ENCODE peak calls at places on chromosome 7, in six cellular contexts. K is foreskin fibroblast, O is aorta, V is heart right ventricle, A is upper lobe of right lung, I is fibroblast of pulmonary artery. B is an unnamed sample.

GRCh38 chr7:87058739-87059524 is 522 bp downstream of the ELAPOR2 start:
- DNase-seq in K (no peak), O (peak; percentile 41), V (peak; percentile 16), A (peak; percentile 76), I (no peak), B (no peak)

GRCh38 chr7:43869898-43870240 is 552 bp upstream of the MRPS24 start:
- DNase-seq in K (peak; percentile 94), O (peak; percentile 66), V (peak; percentile 35), A (no peak), I (peak; percentile 91), B (no peak)

GRCh38 chr7:5296627-5297226 is 14.0 kb downstream of the SLC29A4 start:
- DNase-seq in K (no peak), O (no peak), V (no peak), A (no peak), I (no peak), B (no peak)

GRCh38 chr7:100817097-100817496 is 10.2 kb downstream of the EPHB4 start:
- DNase-seq in K (no peak), O (no peak), V (no peak), A (no peak), I (no peak), B (no peak)

GRCh38 chr7:13097508-13097907 is 410.1 kb downstream of the ARL4A start:
- DNase-seq in K (no peak), O (no peak), V (no peak), A (no peak), I (no peak), B (no peak)

GRCh38 chr7:151710646-151711434 is 166.1 kb downstream of the PRKAG2 start:
- DNase-seq in K (no peak), O (no peak), V (no peak), A (no peak), I (no peak), B (no peak)

GRCh38 chr7:39153647-39154046 is 175.9 kb downstream of the POU6F2 start:
- DNase-seq in K (no peak), O (no peak), V (no peak), A (no peak), I (no peak), B (no peak)

GRCh38 chr7:148264933-148265557 is 325.5 kb upstream of the C7orf33 start:
- DNase-seq in K (no peak), O (no peak), V (no peak), A (no peak), I (peak; percentile 58), B (no peak)

GRCh38 chr7:33738260-33738935 is 166.9 kb upstream of the BMPER start:
- DNase-seq in K (no peak), O (no peak), V (no peak), A (no peak), I (no peak), B (no peak)

GRCh38 chr7:124100190-124100589 is 67.3 kb upstream of the TMEM229A start:
- DNase-seq in K (no peak), O (no peak), V (no peak), A (no peak), I (no peak), B (no peak)

GRCh38 chr7:105127179-105127578 is 113.2 kb downstream of the KMT2E start:
- DNase-seq in K (no peak), O (no peak), V (no peak), A (no peak), I (no peak), B (no peak)

GRCh38 chr7:24755541-24756416 is 1.5 kb downstream of the GSDME start:
- DNase-seq in K (peak; percentile 50), O (peak; percentile 56), V (no peak), A (no peak), I (peak; percentile 75), B (no peak)

GRCh38 chr7:132177708-132178392 is 398.4 kb downstream of the PLXNA4 start:
- DNase-seq in K (no peak), O (no peak), V (no peak), A (no peak), I (no peak), B (no peak)

GRCh38 chr7:3196629-3197028 is 104.4 kb upstream of the SDK1 start:
- DNase-seq in K (no peak), O (no peak), V (no peak), A (no peak), I (no peak), B (no peak)

GRCh38 chr7:132836746-132837145 is 245.1 kb downstream of the CHCHD3 start:
- DNase-seq in K (peak; percentile 54), O (no peak), V (no peak), A (no peak), I (peak; percentile 4), B (no peak)

GRCh38 chr7:139901411-139901810 is 72.3 kb downstream of the TBXAS1 start:
- DNase-seq in K (no peak), O (no peak), V (no peak), A (no peak), I (no peak), B (no peak)

GRCh38 chr7:8260871-8261707 is 878 bp downstream of the ICA1 start:
- DNase-seq in K (no peak), O (peak; percentile 62), V (peak; percentile 75), A (peak; percentile 82), I (no peak), B (peak; percentile 66)

GRCh38 chr7:18475488-18475887 is 20.1 kb upstream of the HDAC9 start:
- DNase-seq in K (no peak), O (no peak), V (no peak), A (no peak), I (no peak), B (no peak)

GRCh38 chr7:151575471-151575870 is 55.8 kb upstream of the RHEB start:
- DNase-seq in K (no peak), O (no peak), V (no peak), A (no peak), I (no peak), B (no peak)

GRCh38 chr7:387132-388022 is 97.4 kb downstream of the FOXL3 start:
- DNase-seq in K (no peak), O (peak; percentile 35), V (no peak), A (peak; percentile 58), I (no peak), B (peak; percentile 48)

GRCh38 chr7:149320313-149321124 is 58.5 kb downstream of the ZNF783 start:
- DNase-seq in K (no peak), O (no peak), V (no peak), A (no peak), I (no peak), B (no peak)

DNA sequence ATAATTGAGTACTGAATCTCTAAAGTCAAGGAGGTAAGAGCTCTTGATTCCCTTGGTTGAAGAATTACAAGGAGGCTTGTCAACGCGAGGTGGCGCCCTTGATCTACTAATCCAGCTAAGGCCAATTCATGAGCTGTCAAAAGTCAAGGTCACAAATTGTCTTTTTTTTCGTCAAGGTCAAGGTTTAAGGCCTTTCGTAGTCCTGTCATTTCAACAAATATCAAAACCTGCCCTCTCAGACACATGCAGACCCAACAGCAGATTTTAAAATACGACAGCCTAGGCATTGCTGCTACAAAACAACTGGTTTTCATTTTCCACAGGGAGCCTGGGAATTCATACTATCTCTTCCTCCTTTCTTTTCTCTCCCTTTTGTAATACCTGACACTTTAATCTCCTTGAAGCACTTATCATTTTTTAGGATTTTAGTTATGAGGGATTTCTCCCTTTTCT is 3.6 kb downstream of the HOXA13 start:
- DNase-seq in K (no peak), O (peak; percentile 88), V (peak; percentile 82), A (peak; percentile 87), I (peak; percentile 84), B (no peak)
- H3K4me3 ChIP-seq in K (peak overlapping the region; percentile 59), O (no peak overlapping the region), V (no peak overlapping the region), A (no peak overlapping the region), I (no peak overlapping the region), B (peak overlapping the region; percentile 89)

GRCh38 chr7:97468491-97468890 is 263.4 kb upstream of the TAC1 start:
- DNase-seq in K (no peak), O (no peak), V (no peak), A (no peak), I (no peak), B (no peak)
- H3K4me3 ChIP-seq in K (no peak overlapping the region), O (no peak overlapping the region), V (no peak overlapping the region), A (no peak overlapping the region), I (no peak overlapping the region), B (no peak overlapping the region)

GRCh38 chr7:31493714-31494181 is 20.1 kb upstream of the ITPRID1 start:
- DNase-seq in K (no peak), O (no peak), V (no peak), A (no peak), I (peak; percentile 1), B (peak; percentile 63)

GRCh38 chr7:31495653-31496052 is 18.2 kb upstream of the ITPRID1 start:
- DNase-seq in K (no peak), O (no peak), V (no peak), A (no peak), I (no peak), B (no peak)

GRCh38 chr7:31500656-31501055 is 13.2 kb upstream of the ITPRID1 start:
- DNase-seq in K (no peak), O (no peak), V (no peak), A (no peak), I (no peak), B (no peak)

GRCh38 chr7:31494421-31494820 is 19.5 kb upstream of the ITPRID1 start:
- DNase-seq in K (no peak), O (no peak), V (no peak), A (no peak), I (no peak), B (no peak)

DNA sequence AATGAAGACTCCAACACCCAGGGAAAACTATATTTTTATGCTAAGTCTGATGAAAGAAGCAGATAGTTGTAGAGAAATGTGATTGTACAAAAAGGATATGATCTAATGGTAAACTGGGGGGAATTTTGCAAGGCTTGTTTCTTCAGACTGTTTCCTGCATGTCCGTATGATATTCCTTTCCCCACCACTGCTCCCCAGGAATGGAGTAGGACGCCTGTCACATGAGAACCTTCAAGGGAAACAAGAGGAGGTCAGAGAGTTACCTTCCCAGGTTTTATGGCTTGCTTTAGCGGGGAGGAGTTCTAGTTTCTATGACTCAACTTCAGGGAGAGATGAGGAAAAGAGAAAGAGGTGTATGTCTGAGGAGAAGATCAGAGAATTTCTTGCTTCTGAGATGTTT is 16.4 kb upstream of the ITPRID1 start:
- DNase-seq in K (no peak), O (no peak), V (no peak), A (no peak), I (no peak), B (no peak)
- H3K4me3 ChIP-seq in K (no peak overlapping the region), O (no peak overlapping the region), V (no peak overlapping the region), A (no peak overlapping the region), I (no peak overlapping the region), B (no peak overlapping the region)

GRCh38 chr7:69840248-69840647 is 242.0 kb downstream of the AUTS2 start:
- DNase-seq in K (no peak), O (no peak), V (no peak), A (no peak), I (no peak), B (no peak)

GRCh38 chr7:69837387-69838068 is 239.3 kb downstream of the AUTS2 start:
- DNase-seq in K (no peak), O (no peak), V (no peak), A (no peak), I (peak; percentile 10), B (no peak)

GRCh38 chr7:69843653-69844052 is 245.4 kb downstream of the AUTS2 start:
- DNase-seq in K (no peak), O (no peak), V (no peak), A (no peak), I (no peak), B (no peak)

GRCh38 chr7:69844264-69844868 is 246.1 kb downstream of the AUTS2 start:
- DNase-seq in K (no peak), O (no peak), V (no peak), A (no peak), I (no peak), B (no peak)

DNA sequence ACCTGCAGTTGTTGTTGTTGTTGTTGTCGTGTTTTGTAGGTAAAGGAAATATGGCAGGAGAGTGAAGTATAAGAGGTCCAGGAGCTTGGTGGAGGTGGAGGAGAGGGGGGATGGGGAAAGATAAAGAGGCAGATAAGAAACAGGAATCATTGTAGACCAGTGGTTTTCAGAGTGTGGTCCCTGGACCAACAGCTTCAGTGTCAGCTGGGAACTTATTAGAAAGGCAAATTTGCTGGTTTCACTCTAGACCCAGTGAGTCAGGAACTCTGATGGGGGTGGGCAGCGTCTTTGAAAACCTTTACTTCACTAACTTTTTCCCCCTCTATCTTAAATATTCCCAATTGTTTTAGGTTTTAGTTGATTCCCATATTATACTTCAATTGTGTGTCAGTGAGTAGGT is 241.5 kb downstream of the AUTS2 start:
- DNase-seq in K (no peak), O (no peak), V (no peak), A (no peak), I (no peak), B (no peak)
- H3K4me3 ChIP-seq in K (no peak overlapping the region), O (no peak overlapping the region), V (no peak overlapping the region), A (no peak overlapping the region), I (no peak overlapping the region), B (no peak overlapping the region)